ENCODE peak calls at places on chromosomes 16 and 17, in four cellular contexts. N is stimulated activated effector memory CD8-positive, alpha-beta T cell treated with anti-CD3 and anti-CD28 coated beads, Interleukin-12 subunit alpha, Interleukin-12 subunit beta, amount 100 ng/mL, for 72 hours; F is ovary; Z is cardiac fibroblast. C is an unnamed sample.

GRCh38 chr16:85296859-85297698 is 184.8 kb upstream of the CIBAR2 start:
- DNase-seq in N (peak; percentile 76), F (no peak), Z (peak; percentile 36), C (no peak)

GRCh38 chr17:3894927-3895343 is 2.1 kb upstream of the CAMKK1 start:
- DNase-seq in N (no peak), F (no peak), Z (peak; percentile 81), C (no peak)

GRCh38 chr17:17839792-17840707 is 3.3 kb upstream of the SREBF1 start:
- DNase-seq in N (peak; percentile 89), F (peak; percentile 93), Z (peak; percentile 95), C (peak; percentile 95)

GRCh38 chr16:80985611-80986010 is 21.1 kb downstream of the CMC2 start:
- DNase-seq in N (no peak), F (no peak), Z (no peak), C (no peak)

GRCh38 chr16:67968440-67969285 is at the start of gene SLC12A4:
- DNase-seq in N (peak; percentile 95), F (peak; percentile 82), Z (peak; percentile 83), C (peak; percentile 96)

GRCh38 chr16:84876873-84877606 is 57.3 kb downstream of the CRISPLD2 start:
- DNase-seq in N (no peak), F (no peak), Z (no peak), C (peak; percentile 41)

GRCh38 chr16:15647615-15648014 is 2.4 kb upstream of the NDE1 start:
- DNase-seq in N (no peak), F (no peak), Z (no peak), C (no peak)

GRCh38 chr17:35540589-35541404 is 3.3 kb upstream of the SLFN12L start:
- DNase-seq in N (peak; percentile 75), F (no peak), Z (peak; percentile 50), C (no peak)

GRCh38 chr17:14768923-14769322 is 468.0 kb downstream of the HS3ST3B1 start:
- DNase-seq in N (no peak), F (no peak), Z (no peak), C (no peak)

GRCh38 chr17:83012873-83013778 is 66.3 kb upstream of the METRNL start:
- DNase-seq in N (no peak), F (no peak), Z (peak; percentile 37), C (peak; percentile 71)

GRCh38 chr16:25299792-25300590 is 42.3 kb upstream of the ZKSCAN2 start:
- DNase-seq in N (no peak), F (no peak), Z (no peak), C (no peak)

C was measured in posterior vena cava.